ENCODE peak calls at places on chromosomes 12 and 14, in four cellular contexts. One of them, this sample, is unnamed.
A peak's percentile ranks its signal among the peaks of the same experiment; 100 is the strongest.

GRCh38 chr12:2514038-2514340 is 280.8 kb upstream of the FKBP4 start:
- DNase-seq in HL-60: no peak
- DNase-seq in K562: no peak
- DNase-seq in GM12878: no peak
- DNase-seq in this sample: no peak

GRCh38 chr12:104281636-104282035 is 21.9 kb upstream of the EID3 start:
- DNase-seq in HL-60: no peak
- DNase-seq in K562: no peak
- DNase-seq in GM12878: no peak
- DNase-seq in this sample: no peak

GRCh38 chr14:23028800-23029199 is 5.9 kb downstream of the PSMB5 start:
- DNase-seq in HL-60: no peak
- DNase-seq in K562: no peak
- DNase-seq in GM12878: no peak
- DNase-seq in this sample: no peak

GRCh38 chr14:63290741-63291286 is 27.9 kb downstream of the GPHB5 start:
- DNase-seq in HL-60: no peak
- DNase-seq in K562: no peak
- DNase-seq in GM12878: no peak
- DNase-seq in this sample: no peak

GRCh38 chr12:120292661-120293531 is at the start of gene RNU4-1:
- DNase-seq in HL-60: peak; percentile 92
- DNase-seq in K562: peak; percentile 54
- DNase-seq in GM12878: peak; percentile 92
- DNase-seq in this sample: no peak

GRCh38 chr14:74326369-74327152 is 21.7 kb upstream of the VRTN start:
- DNase-seq in HL-60: no peak
- DNase-seq in K562: no peak
- DNase-seq in GM12878: no peak
- DNase-seq in this sample: no peak

GRCh38 chr14:88667555-88668273 is 104.9 kb downstream of the ZC3H14 start:
- DNase-seq in HL-60: peak; percentile 62
- DNase-seq in K562: peak; percentile 25
- DNase-seq in GM12878: peak; percentile 25
- DNase-seq in this sample: peak; percentile 23

GRCh38 chr14:49858383-49858782 is 5.8 kb upstream of the NEMF start:
- DNase-seq in HL-60: no peak
- DNase-seq in K562: no peak
- DNase-seq in GM12878: no peak
- DNase-seq in this sample: no peak

GRCh38 chr14:92651106-92651792 is 97.2 kb downstream of the LGMN start:
- DNase-seq in HL-60: peak; percentile 90
- DNase-seq in K562: no peak
- DNase-seq in GM12878: peak; percentile 76
- DNase-seq in this sample: peak; percentile 75

GRCh38 chr14:65864993-65865392 is 452.5 kb downstream of the FUT8 start:
- DNase-seq in HL-60: no peak
- DNase-seq in K562: no peak
- DNase-seq in GM12878: no peak
- DNase-seq in this sample: no peak

GRCh38 chr14:33788116-33788515 is 162.8 kb downstream of the EGLN3 start:
- DNase-seq in HL-60: no peak
- DNase-seq in K562: no peak
- DNase-seq in GM12878: no peak
- DNase-seq in this sample: no peak

GRCh38 chr12:53190108-53190729 is 9.5 kb upstream of the CSAD start:
- DNase-seq in HL-60: peak; percentile 27
- DNase-seq in K562: peak; percentile 80
- DNase-seq in GM12878: no peak
- DNase-seq in this sample: no peak

GRCh38 chr12:38370311-38370710 is 53.7 kb downstream of the ALG10B start:
- DNase-seq in HL-60: no peak
- DNase-seq in K562: no peak
- DNase-seq in GM12878: no peak
- DNase-seq in this sample: no peak

GRCh38 chr14:50000215-50001145 is 107.6 kb downstream of the ARF6 start:
- DNase-seq in HL-60: peak; percentile 60
- DNase-seq in K562: no peak
- DNase-seq in GM12878: no peak
- DNase-seq in this sample: no peak

GRCh38 chr12:105860556-105861207 is 278.1 kb downstream of the NUAK1 start:
- DNase-seq in HL-60: no peak
- DNase-seq in K562: no peak
- DNase-seq in GM12878: no peak
- DNase-seq in this sample: no peak

GRCh38 chr14:76848879-76849278 is 22.7 kb downstream of the LRRC74A start:
- DNase-seq in HL-60: no peak
- DNase-seq in K562: peak; percentile 16
- DNase-seq in GM12878: no peak
- DNase-seq in this sample: no peak

GRCh38 chr14:101839236-101839635 is 77.7 kb downstream of the PPP2R5C start:
- DNase-seq in HL-60: no peak
- DNase-seq in K562: no peak
- DNase-seq in GM12878: peak; percentile 57
- DNase-seq in this sample: no peak

GRCh38 chr14:20782280-20782890 is 1.3 kb downstream of the RNASE6 start:
- DNase-seq in HL-60: peak; percentile 55
- DNase-seq in K562: no peak
- DNase-seq in GM12878: no peak
- DNase-seq in this sample: no peak

GRCh38 chr12:124254126-124254525 is 40.8 kb upstream of the RFLNA start:
- DNase-seq in HL-60: no peak
- DNase-seq in K562: no peak
- DNase-seq in GM12878: no peak
- DNase-seq in this sample: no peak

GRCh38 chr14:96502621-96503251 is 554 bp downstream of the PAPOLA start:
- DNase-seq in HL-60: peak; percentile 74
- DNase-seq in K562: peak; percentile 67
- DNase-seq in GM12878: no peak
- DNase-seq in this sample: peak; percentile 52

GRCh38 chr12:132151145-132151765 is 7.0 kb downstream of the NOC4L start:
- DNase-seq in HL-60: no peak
- DNase-seq in K562: no peak
- DNase-seq in GM12878: no peak
- DNase-seq in this sample: no peak

GRCh38 chr12:100993916-100994315 is 199.3 kb downstream of the ANO4 start:
- DNase-seq in HL-60: no peak
- DNase-seq in K562: no peak
- DNase-seq in GM12878: no peak
- DNase-seq in this sample: no peak

GRCh38 chr12:24960222-24960855 is 11.4 kb upstream of the BCAT1 start:
- DNase-seq in HL-60: peak; percentile 49
- DNase-seq in K562: peak; percentile 29
- DNase-seq in GM12878: peak; percentile 56
- DNase-seq in this sample: no peak

GRCh38 chr14:106277503-106277902 is 751.1 kb downstream of the TMEM121 start:
- DNase-seq in HL-60: no peak
- DNase-seq in K562: peak; percentile 42
- DNase-seq in GM12878: no peak
- DNase-seq in this sample: no peak

GRCh38 chr14:103698380-103699260 is 16.6 kb downstream of the XRCC3 start:
- DNase-seq in HL-60: peak; percentile 32
- DNase-seq in K562: no peak
- DNase-seq in GM12878: no peak
- DNase-seq in this sample: no peak

GRCh38 chr12:15209782-15210181 is 11.4 kb downstream of the RERG start:
- DNase-seq in HL-60: no peak
- DNase-seq in K562: no peak
- DNase-seq in GM12878: no peak
- DNase-seq in this sample: no peak

DNA sequence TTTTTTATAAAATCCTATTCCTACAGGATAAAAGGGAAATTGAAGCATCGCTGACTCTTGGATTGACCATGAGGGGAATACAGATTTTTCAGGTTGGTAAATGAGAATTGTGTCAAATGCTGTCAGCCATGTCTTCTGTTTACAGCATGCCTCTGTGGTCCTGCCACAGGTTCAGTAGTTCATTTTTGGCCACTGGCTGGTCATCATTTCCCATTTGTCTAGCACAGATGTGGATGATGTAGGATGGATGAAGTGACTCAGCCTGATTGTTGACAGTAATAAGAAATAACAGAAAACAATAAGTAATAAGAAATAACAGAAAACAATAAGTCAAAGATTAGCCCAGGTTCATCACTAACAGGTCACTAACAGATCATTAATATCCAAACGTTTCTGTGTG is 59.8 kb downstream of the FRMD6 start:
- DNase-seq in HL-60: no peak
- DNase-seq in K562: no peak
- DNase-seq in GM12878: no peak
- DNase-seq in this sample: no peak
- TF ChIP-seq SPI1 in HL-60: no peak
- TF ChIP-seq SPI1 in K562: no peak
- TF ChIP-seq SPI1 in GM12878: no peak
- TF ChIP-seq SPI1 in this sample: no peak

GRCh38 chr14:91365552-91365951 is 52.1 kb downstream of the CCDC88C start:
- DNase-seq in HL-60: no peak
- DNase-seq in K562: no peak
- DNase-seq in GM12878: no peak
- DNase-seq in this sample: no peak

GRCh38 chr14:91366749-91367148 is 50.9 kb downstream of the CCDC88C start:
- DNase-seq in HL-60: no peak
- DNase-seq in K562: no peak
- DNase-seq in GM12878: no peak
- DNase-seq in this sample: no peak

GRCh38 chr14:91369628-91370445 is 47.8 kb downstream of the CCDC88C start:
- DNase-seq in HL-60: no peak
- DNase-seq in K562: no peak
- DNase-seq in GM12878: no peak
- DNase-seq in this sample: no peak

GRCh38 chr14:91368681-91369416 is 48.8 kb downstream of the CCDC88C start:
- DNase-seq in HL-60: no peak
- DNase-seq in K562: no peak
- DNase-seq in GM12878: no peak
- DNase-seq in this sample: no peak

DNA sequence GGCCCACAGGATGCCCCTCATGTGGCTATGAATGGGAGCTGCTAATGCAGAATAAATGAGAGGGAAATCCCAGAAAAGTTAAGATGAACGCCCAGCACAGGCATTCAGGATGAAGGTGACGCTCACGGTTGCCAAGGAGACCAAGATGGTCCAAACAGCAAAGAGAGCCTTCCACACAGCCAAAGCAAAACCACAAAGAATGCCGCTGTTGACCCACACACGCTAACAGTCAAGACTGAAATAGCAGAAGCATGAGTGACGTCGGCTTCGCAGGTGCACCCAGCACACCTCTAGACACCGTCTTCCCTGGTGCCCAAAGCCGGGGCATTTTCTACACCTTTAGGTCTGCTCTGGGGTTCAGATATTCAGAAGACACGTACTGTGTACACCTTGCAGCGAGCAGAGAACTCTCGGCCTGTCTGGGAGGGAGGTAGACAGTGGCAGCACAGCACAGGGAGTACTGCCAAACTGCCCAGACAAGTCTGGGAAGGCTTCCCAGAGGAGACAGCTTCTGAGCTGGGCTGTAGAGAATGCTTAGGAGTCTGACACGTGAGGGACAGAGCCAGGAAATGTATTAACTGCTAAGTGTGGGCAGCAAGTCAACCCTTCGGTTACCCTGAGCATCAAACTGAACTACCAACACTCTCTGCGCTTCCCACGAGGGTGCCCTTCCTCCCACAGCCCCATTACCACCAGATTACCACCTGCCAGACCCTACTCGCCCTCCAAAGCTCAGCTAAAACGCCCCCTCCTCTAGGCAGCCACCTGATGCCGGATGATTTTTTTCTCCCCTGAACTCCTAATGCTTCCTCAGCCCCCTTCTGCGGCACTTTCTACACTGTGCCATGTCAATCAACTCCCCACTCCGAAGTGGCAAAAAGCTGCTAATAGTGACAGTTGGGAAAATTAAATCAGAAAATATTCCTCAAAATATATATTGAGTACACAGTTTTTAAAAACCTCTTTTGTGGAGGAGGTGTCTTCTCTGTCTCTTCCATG is 50.1 kb downstream of the CCDC88C start:
- DNase-seq in HL-60: peak; percentile 88
- DNase-seq in K562: no peak
- DNase-seq in GM12878: peak; percentile 82
- DNase-seq in this sample: peak; percentile 74
- TF ChIP-seq SPI1 in HL-60: no peak
- TF ChIP-seq SPI1 in K562: no peak
- TF ChIP-seq SPI1 in GM12878: no peak
- TF ChIP-seq SPI1 in this sample: no peak

GRCh38 chr12:130916251-130916911 is 37.3 kb upstream of the ADGRD1 start:
- DNase-seq in HL-60: peak; percentile 61
- DNase-seq in K562: peak; percentile 56
- DNase-seq in GM12878: peak; percentile 21
- DNase-seq in this sample: peak; percentile 51
- TF ChIP-seq SPI1 in HL-60: no peak
- TF ChIP-seq SPI1 in K562: no peak
- TF ChIP-seq SPI1 in GM12878: no peak
- TF ChIP-seq SPI1 in this sample: no peak

DNA sequence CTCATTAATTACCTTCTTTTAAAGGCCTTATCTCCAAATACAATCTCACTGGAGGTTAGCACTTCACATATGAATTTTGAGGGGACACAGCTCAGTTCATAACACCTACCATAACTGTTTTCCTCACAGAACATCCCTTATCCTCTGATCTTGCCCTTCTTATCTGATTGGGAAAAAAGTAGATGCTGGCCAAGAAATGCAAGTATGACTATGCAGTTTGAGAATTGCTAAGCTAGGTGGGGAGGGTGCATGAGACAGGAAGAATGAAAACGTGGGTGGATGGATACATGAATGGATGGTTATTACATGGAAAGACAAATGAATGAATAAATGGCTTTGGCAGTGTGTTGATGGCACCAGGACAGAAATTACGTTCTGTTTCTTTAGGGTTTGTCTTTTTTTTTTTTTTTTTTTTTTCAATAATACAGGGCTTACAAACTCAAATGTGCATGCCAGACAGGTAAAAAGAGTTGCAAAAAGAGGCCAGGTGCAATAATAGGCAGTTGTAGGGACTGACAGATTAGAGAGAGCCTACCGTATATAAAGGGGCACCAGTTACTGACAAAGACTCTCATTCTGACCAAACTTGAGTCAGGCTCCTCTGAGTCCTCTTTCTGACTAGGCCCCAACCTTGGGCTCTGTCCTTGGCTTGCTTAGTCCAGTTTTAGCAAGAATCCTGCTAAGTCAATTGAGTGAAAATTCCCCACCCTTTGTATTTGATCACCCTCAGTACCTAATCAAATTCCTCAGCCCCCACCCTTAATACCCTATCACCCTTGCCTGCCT is 304.9 kb downstream of the ZFP36L1 start:
- DNase-seq in HL-60: no peak
- DNase-seq in K562: no peak
- DNase-seq in GM12878: no peak
- DNase-seq in this sample: no peak
- TF ChIP-seq SPI1 in HL-60: no peak
- TF ChIP-seq SPI1 in K562: no peak
- TF ChIP-seq SPI1 in GM12878: no peak
- TF ChIP-seq SPI1 in this sample: no peak

DNA sequence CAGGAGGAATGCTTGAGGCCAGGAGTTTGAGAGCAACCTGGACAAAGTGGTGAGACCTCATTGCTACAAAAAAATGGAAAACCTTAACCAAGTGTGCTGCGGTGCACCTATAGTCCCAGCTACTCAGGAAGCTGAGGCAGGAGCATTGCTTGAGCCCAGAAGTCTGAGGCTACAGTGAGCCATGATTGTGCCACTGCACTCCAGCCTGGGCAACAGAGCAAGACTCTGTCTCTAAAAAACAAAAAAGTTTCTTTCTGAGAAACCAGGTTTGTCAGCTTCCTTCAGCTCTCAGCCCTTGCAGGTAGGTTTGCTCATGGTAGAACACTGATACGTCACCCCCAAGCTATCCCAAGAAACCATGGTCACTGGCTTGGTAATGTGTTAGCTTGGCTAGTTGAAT is 20.0 kb upstream of the MORN3 start:
- DNase-seq in HL-60: no peak
- DNase-seq in K562: no peak
- DNase-seq in GM12878: no peak
- DNase-seq in this sample: no peak
- TF ChIP-seq SPI1 in HL-60: no peak
- TF ChIP-seq SPI1 in K562: no peak
- TF ChIP-seq SPI1 in GM12878: no peak
- TF ChIP-seq SPI1 in this sample: no peak

This sample was measured in GM12891.